ENCODE peak calls at places on chromosomes 4 and X, in eight cellular contexts. M, G, X, Q, P, E, H and V are unnamed samples.

GRCh38 chr4:1564535-1565375 is 119.4 kb downstream of the FAM53A start:
- DNase-seq in M (no peak), G (no peak), X (no peak), Q (no peak), P (no peak), E (no peak), H (no peak), V (no peak)

GRCh38 chr4:156536661-156537060 is 434.9 kb downstream of the PDGFC start:
- DNase-seq in M (no peak), G (no peak), X (peak), Q (no peak), P (peak), E (no peak), H (no peak), V (no peak)

GRCh38 chr4:124641715-124642380 is 70.7 kb downstream of the ANKRD50 start:
- DNase-seq in M (no peak), G (peak), X (peak), Q (no peak), P (peak), E (no peak), H (no peak), V (no peak)

GRCh38 chrX:15946783-15947550 is 92.4 kb upstream of the AP1S2 start:
- DNase-seq in M (no peak), G (no peak), X (peak), Q (no peak), P (peak), E (no peak), H (no peak), V (no peak)

GRCh38 chr4:38930199-38930598 is 62.6 kb downstream of the FAM114A1 start:
- DNase-seq in M (no peak), G (no peak), X (no peak), Q (peak), P (no peak), E (no peak), H (peak), V (no peak)

GRCh38 chr4:4685810-4686209 is 144.0 kb upstream of the STX18 start:
- DNase-seq in M (no peak), G (no peak), X (no peak), Q (no peak), P (no peak), E (no peak), H (no peak), V (no peak)

GRCh38 chr4:36006226-36006625 is 238.1 kb downstream of the ARAP2 start:
- DNase-seq in M (no peak), G (no peak), X (no peak), Q (no peak), P (peak), E (no peak), H (no peak), V (no peak)

GRCh38 chrX:107562482-107562881 is 65.8 kb upstream of the PRPS1 start:
- DNase-seq in M (no peak), G (no peak), X (peak), Q (no peak), P (peak), E (no peak), H (no peak), V (no peak)

GRCh38 chr4:15428611-15429010 is 778 bp downstream of the C1QTNF7 start:
- DNase-seq in M (no peak), G (no peak), X (no peak), Q (no peak), P (no peak), E (no peak), H (no peak), V (peak)

GRCh38 chr4:85573270-85573669 is 98.3 kb downstream of the ARHGAP24 start:
- DNase-seq in M (no peak), G (no peak), X (peak), Q (no peak), P (no peak), E (no peak), H (no peak), V (no peak)

GRCh38 chr4:148776944-148777343 is 334.7 kb upstream of the NR3C2 start:
- DNase-seq in M (no peak), G (no peak), X (peak), Q (no peak), P (peak), E (no peak), H (no peak), V (no peak)

GRCh38 chr4:121936101-121936500 is 15.8 kb downstream of the TRPC3 start:
- DNase-seq in M (no peak), G (no peak), X (peak), Q (no peak), P (no peak), E (no peak), H (no peak), V (no peak)

GRCh38 chr4:67161311-67161710 is 384.0 kb downstream of the CENPC start:
- DNase-seq in M (no peak), G (no peak), X (no peak), Q (peak), P (no peak), E (no peak), H (no peak), V (no peak)

GRCh38 chrX:117215683-117216082 is 752.9 kb upstream of the CT83 start:
- DNase-seq in M (no peak), G (no peak), X (no peak), Q (no peak), P (no peak), E (no peak), H (no peak), V (no peak)

GRCh38 chrX:9379697-9380551 is 84.9 kb upstream of the TBL1X start:
- DNase-seq in M (no peak), G (no peak), X (peak), Q (peak), P (peak), E (no peak), H (no peak), V (no peak)

GRCh38 chr4:54320826-54321320 is 91.8 kb downstream of the PDGFRA start:
- DNase-seq in M (no peak), G (no peak), X (no peak), Q (no peak), P (no peak), E (no peak), H (no peak), V (no peak)

GRCh38 chr4:113335771-113336170 is 286.3 kb downstream of the ANK2 start:
- DNase-seq in M (no peak), G (no peak), X (no peak), Q (no peak), P (no peak), E (no peak), H (no peak), V (no peak)

GRCh38 chr4:117793786-117794369 is 240.4 kb upstream of the NDST3 start:
- DNase-seq in M (no peak), G (no peak), X (no peak), Q (no peak), P (no peak), E (no peak), H (no peak), V (no peak)

GRCh38 chr4:180751009-180751408 is 1492.2 kb upstream of the TENM3 start:
- DNase-seq in M (no peak), G (no peak), X (no peak), Q (no peak), P (peak), E (no peak), H (no peak), V (no peak)

GRCh38 chr4:76585270-76585669 is 150.2 kb downstream of the SHROOM3 start:
- DNase-seq in M (no peak), G (no peak), X (no peak), Q (peak), P (peak), E (no peak), H (no peak), V (no peak)